ENCODE peak calls at places on chromosome 13, in five cellular contexts. W is NCI-H1417; J is activated CD8-positive, alpha-beta memory T cell treated with anti-CD3 and anti-CD28 coated beads, Interleukin-2, amount 50 U/mL, for 4 hours; K is Kasumi-1; L is OCI-LY7. B is an unnamed sample.

GRCh38 chr13:77831870-77832269 is 86.8 kb downstream of the EDNRB start:
- DNase-seq in K (peak; percentile 49), W (no peak), L (no peak), J (no peak), B (no peak)

GRCh38 chr13:36163303-36163702 is 32.1 kb upstream of the DCLK1 start:
- DNase-seq in J (no peak), L (no peak), W (no peak), K (no peak), B (peak; percentile 22)

GRCh38 chr13:34678154-34678553 is 263.9 kb upstream of the NBEA start:
- DNase-seq in L (no peak), W (no peak), K (no peak), J (no peak), B (no peak)

GRCh38 chr13:113458218-113459065 is 5.2 kb upstream of the ADPRHL1 start:
- DNase-seq in W (peak; percentile 28), L (no peak), J (no peak), K (peak; percentile 30), B (peak; percentile 74)

GRCh38 chr13:101157261-101157660 is 259.0 kb downstream of the NALCN start:
- DNase-seq in W (no peak), L (no peak), K (no peak), J (no peak), B (no peak)

GRCh38 chr13:88617176-88617575 is 946.0 kb downstream of the SLITRK5 start:
- DNase-seq in J (no peak), L (no peak), W (no peak), K (no peak), B (no peak)

GRCh38 chr13:81293594-81294164 is 952.8 kb upstream of the SPRY2 start:
- DNase-seq in K (no peak), J (no peak), W (no peak), L (no peak), B (no peak)

GRCh38 chr13:20411638-20412342 is 113.9 kb downstream of the CRYL1 start:
- DNase-seq in K (peak; percentile 73), W (no peak), J (no peak), L (no peak), B (no peak)

GRCh38 chr13:58463841-58464240 is 832.3 kb downstream of the PCDH17 start:
- DNase-seq in K (no peak), J (no peak), W (no peak), L (no peak), B (no peak)

GRCh38 chr13:98315466-98315865 is 138.4 kb upstream of the RNF113B start:
- DNase-seq in W (no peak), J (no peak), K (no peak), L (no peak), B (no peak)

GRCh38 chr13:49348748-49349147 is 95.1 kb downstream of the CAB39L start:
- DNase-seq in L (no peak), K (no peak), W (no peak), J (no peak), B (no peak)

GRCh38 chr13:67515895-67516294 is 285.8 kb upstream of the PCDH9 start:
- DNase-seq in L (no peak), W (no peak), J (no peak), K (no peak), B (no peak)

GRCh38 chr13:59710416-59710815 is 453.3 kb downstream of the DIAPH3 start:
- DNase-seq in W (no peak), K (no peak), L (no peak), J (no peak), B (no peak)

GRCh38 chr13:111511805-111512504 is 191.5 kb downstream of the TEX29 start:
- DNase-seq in K (no peak), L (no peak), J (no peak), W (no peak), B (no peak)

GRCh38 chr13:87120476-87120875 is 550.7 kb upstream of the SLITRK5 start:
- DNase-seq in W (no peak), K (no peak), L (no peak), J (no peak), B (no peak)

GRCh38 chr13:102654786-102655185 is 40.1 kb downstream of the METTL21C start:
- DNase-seq in J (no peak), L (no peak), K (no peak), W (no peak), B (no peak)

GRCh38 chr13:108214511-108215383 is 589 bp downstream of the LIG4 start:
- DNase-seq in W (peak; percentile 68), K (no peak), L (peak; percentile 44), J (no peak), B (peak; percentile 64)

GRCh38 chr13:113730145-113730750 is 28.8 kb upstream of the TMEM255B start:
- DNase-seq in W (no peak), L (no peak), J (no peak), K (no peak), B (no peak)

GRCh38 chr13:99275093-99275469 is 16.9 kb upstream of the GPR18 start:
- DNase-seq in J (peak; percentile 36), W (no peak), K (peak; percentile 30), L (no peak), B (no peak)

GRCh38 chr13:59157181-59157580 is 1006.5 kb downstream of the DIAPH3 start:
- DNase-seq in K (no peak), J (no peak), W (no peak), L (no peak), B (no peak)

GRCh38 chr13:75151081-75151643 is 330.8 kb downstream of the TBC1D4 start:
- DNase-seq in J (no peak), L (no peak), K (no peak), W (no peak), B (no peak)

GRCh38 chr13:98299954-98300350 is 122.9 kb upstream of the RNF113B start:
- DNase-seq in L (no peak), K (no peak), W (no peak), J (no peak), B (no peak)

GRCh38 chr13:39148513-39148961 is 110.3 kb downstream of the NHLRC3 start:
- DNase-seq in L (no peak), W (peak; percentile 22), K (no peak), J (no peak), B (peak; percentile 90)

GRCh38 chr13:40292536-40292935 is 373.9 kb downstream of the FOXO1 start:
- DNase-seq in J (no peak), W (no peak), K (no peak), L (no peak), B (no peak)

GRCh38 chr13:59532405-59532804 is 631.3 kb downstream of the DIAPH3 start:
- DNase-seq in L (no peak), W (no peak), K (no peak), J (no peak), B (no peak)

GRCh38 chr13:35293579-35293978 is 182.9 kb downstream of the MAB21L1 start:
- DNase-seq in W (no peak), K (no peak), J (no peak), L (no peak), B (no peak)

GRCh38 chr13:23445794-23446193 is 12.3 kb upstream of the SACS start:
- DNase-seq in K (no peak), L (no peak), J (no peak), W (no peak), B (no peak)

GRCh38 chr13:25372275-25373081 is 704 bp downstream of the ATP8A2 start:
- DNase-seq in W (peak; percentile 63), K (no peak), J (no peak), L (no peak), B (peak; percentile 33)

GRCh38 chr13:99610702-99611289 is 109.5 kb downstream of the TM9SF2 start:
- DNase-seq in K (peak; percentile 6), W (peak; percentile 21), J (no peak), L (no peak), B (peak; percentile 27)

B was measured in NCI-H345.